ENCODE peak calls at places on chromosome 1, in four cellular contexts. R, M, U and J are unnamed samples.

GRCh38 chr1:172449585-172450523 is 6.0 kb upstream of the PIGC start:
- DNase-seq in U (peak), R (peak), M (peak), J (peak)

GRCh38 chr1:21024918-21025317 is 151.8 kb downstream of the EIF4G3 start:
- DNase-seq in R (no peak), M (peak), U (no peak), J (no peak)

GRCh38 chr1:17874665-17875064 is 119.5 kb downstream of the ACTL8 start:
- DNase-seq in U (no peak), R (peak), M (no peak), J (peak)

GRCh38 chr1:97820470-97821188 is 100.2 kb downstream of the DPYD start:
- DNase-seq in U (no peak), R (peak), M (peak), J (peak)

GRCh38 chr1:51168266-51168845 is 66.3 kb downstream of the C1orf185 start:
- DNase-seq in M (no peak), R (peak), U (no peak), J (peak)

GRCh38 chr1:86207323-86207722 is 50.8 kb upstream of the COL24A1 start:
- DNase-seq in R (peak), U (no peak), M (peak), J (peak)

GRCh38 chr1:28887418-28887834 is 26.9 kb upstream of the EPB41 start:
- DNase-seq in R (no peak), U (peak), M (no peak), J (no peak)

GRCh38 chr1:44684525-44684924 is 10.0 kb downstream of the ARMH1 start:
- DNase-seq in U (no peak), M (no peak), R (no peak), J (no peak)

GRCh38 chr1:216281757-216282156 is 141.5 kb downstream of the USH2A start:
- DNase-seq in R (peak), U (no peak), M (no peak), J (no peak)

GRCh38 chr1:209746469-209747269 is 9.2 kb upstream of the TRAF3IP3 start:
- DNase-seq in R (no peak), U (no peak), M (peak), J (peak)

GRCh38 chr1:154777151-154777550 is 92.9 kb downstream of the KCNN3 start:
- DNase-seq in R (no peak), M (peak), U (no peak), J (no peak)

GRCh38 chr1:51329443-51330325 is 678 bp downstream of the TTC39A start:
- DNase-seq in R (no peak), M (no peak), U (peak), J (no peak)

GRCh38 chr1:78005755-78006154 is 1.0 kb downstream of the DNAJB4 start:
- DNase-seq in R (peak), U (peak), M (peak), J (peak)

GRCh38 chr1:53336146-53336545 is 8.3 kb upstream of the LRP8 start:
- DNase-seq in U (no peak), M (no peak), R (no peak), J (no peak)

GRCh38 chr1:177190308-177190970 is 19.7 kb downstream of the BRINP2 start:
- DNase-seq in M (no peak), U (no peak), R (no peak), J (no peak)

GRCh38 chr1:181141431-181141910 is 53.0 kb downstream of the IER5 start:
- DNase-seq in U (peak), M (peak), R (peak), J (peak)

GRCh38 chr1:227943354-227943753 is 4.4 kb downstream of the WNT9A start:
- DNase-seq in M (no peak), R (no peak), U (no peak), J (no peak)

DNA sequence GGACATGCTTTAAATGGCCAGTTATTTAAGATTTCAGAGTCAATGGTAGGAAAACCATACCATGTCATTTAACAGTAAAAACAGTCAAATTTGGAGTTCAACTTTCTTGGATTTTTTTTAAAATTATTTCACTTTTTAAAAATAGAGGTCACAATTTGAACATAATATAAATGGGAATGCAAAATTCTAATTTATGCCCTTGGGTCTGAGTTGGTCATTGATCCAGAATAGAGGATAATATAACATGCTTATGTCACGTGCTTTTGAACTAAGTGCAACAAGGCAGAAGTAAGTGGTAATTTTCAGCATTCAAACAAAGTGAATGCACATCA is 113.1 kb upstream of the SLC35F3 start:
- DNase-seq in R (no peak), M (no peak), U (no peak), J (no peak)
- TF ChIP-seq CTCF in R (no peak), M (no peak), U (no peak), J (no peak)

GRCh38 chr1:168101336-168101735 is 35.4 kb downstream of the GPR161 start:
- DNase-seq in M (no peak), R (no peak), U (no peak), J (no peak)

GRCh38 chr1:168102482-168102881 is 34.2 kb downstream of the GPR161 start:
- DNase-seq in U (no peak), R (peak), M (no peak), J (no peak)

GRCh38 chr1:168106274-168106673 is 30.5 kb downstream of the GPR161 start:
- DNase-seq in R (no peak), U (no peak), M (no peak), J (no peak)

GRCh38 chr1:168104535-168104934 is 32.2 kb downstream of the GPR161 start:
- DNase-seq in U (no peak), M (no peak), R (no peak), J (no peak)

GRCh38 chr1:168105846-168106245 is 30.9 kb downstream of the GPR161 start:
- DNase-seq in U (no peak), R (no peak), M (no peak), J (no peak)
- H3K4me3 ChIP-seq in U (no peak), R (no peak), M (no peak), J (no peak)

GRCh38 chr1:47758341-47759237 is 238.6 kb downstream of the TRABD2B start:
- DNase-seq in U (no peak), R (no peak), M (no peak), J (no peak)

GRCh38 chr1:47761974-47762373 is 235.2 kb downstream of the TRABD2B start:
- DNase-seq in U (no peak), R (no peak), M (no peak), J (no peak)

GRCh38 chr1:47760248-47760629 is 236.9 kb downstream of the TRABD2B start:
- DNase-seq in M (no peak), R (no peak), U (no peak), J (no peak)

GRCh38 chr1:47761201-47761930 is 235.8 kb downstream of the TRABD2B start:
- DNase-seq in M (no peak), U (no peak), R (no peak), J (no peak)

DNA sequence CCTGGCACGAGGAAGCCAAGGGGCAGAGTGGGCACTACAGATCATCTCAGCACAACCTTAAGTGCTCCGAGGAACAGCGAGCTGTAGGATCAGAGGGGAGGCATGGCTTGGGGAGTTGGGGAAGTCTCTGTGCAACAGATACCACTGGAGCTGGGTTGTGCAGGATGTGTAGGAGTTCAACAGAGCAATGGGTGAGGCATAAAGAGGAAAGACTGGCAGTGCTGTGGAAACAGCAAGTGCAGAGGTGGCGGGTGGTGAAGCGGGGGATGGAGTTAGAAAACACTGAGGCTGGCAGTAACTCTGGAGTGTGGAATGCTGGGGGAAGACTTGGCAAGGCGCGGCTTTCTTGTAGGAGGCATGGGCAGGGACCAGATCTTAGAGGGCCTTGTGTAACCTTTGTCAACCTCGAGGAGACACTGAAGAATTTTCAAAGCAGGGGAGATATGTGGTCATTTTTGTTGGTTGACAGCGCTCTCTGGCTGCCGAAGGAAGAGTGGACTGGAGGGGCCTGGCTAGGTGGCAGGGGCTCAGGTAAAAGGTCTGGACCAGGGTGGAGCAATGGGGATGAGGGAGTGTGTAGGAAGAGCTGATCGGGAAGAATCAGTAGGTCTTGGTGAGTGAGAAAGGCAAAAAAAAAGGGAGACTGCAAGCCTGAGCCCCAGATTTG is 237.5 kb downstream of the TRABD2B start:
- DNase-seq in R (no peak), M (no peak), U (no peak), J (no peak)
- TF ChIP-seq CTCF in R (no peak), M (no peak), U (no peak), J (no peak)

GRCh38 chr1:36125129-36125991 is at the start of gene COL8A2:
- DNase-seq in M (no peak), R (no peak), U (no peak), J (no peak)

GRCh38 chr1:36122463-36123025 is 2.5 kb downstream of the COL8A2 start:
- DNase-seq in U (no peak), M (no peak), R (no peak), J (no peak)

GRCh38 chr1:36126005-36126716 is 1.1 kb upstream of the COL8A2 start:
- DNase-seq in M (no peak), U (no peak), R (no peak), J (no peak)

GRCh38 chr1:36123357-36123756 is 1.7 kb downstream of the COL8A2 start:
- DNase-seq in U (no peak), M (no peak), R (no peak), J (no peak)

GRCh38 chr1:36124404-36125128 is 456 bp downstream of the COL8A2 start:
- DNase-seq in M (no peak), U (no peak), R (no peak), J (no peak)
- H3K4me3 ChIP-seq in M (no peak), U (no peak), R (no peak), J (peak)